ENCODE peak calls at places on chromosome 2, in six cellular contexts. B is right atrium auricular region, P is GM12865, W is mammary epithelial cell, V is ovary, C is astrocyte of the cerebellum. G is an unnamed sample.

GRCh38 chr2:240435457-240435954 is at the start of gene GPC1:
- DNase-seq in B (no peak), P (peak; percentile 72), W (peak; percentile 83), V (peak; percentile 84), C (peak; percentile 22), G (peak; percentile 64)

GRCh38 chr2:127001751-127002150 is 103.1 kb downstream of the TEX51 start:
- DNase-seq in B (no peak), P (no peak), W (no peak), V (no peak), C (no peak), G (no peak)

GRCh38 chr2:96537066-96537733 is 648 bp downstream of the ARID5A start:
- DNase-seq in B (peak; percentile 80), P (peak; percentile 97), W (peak; percentile 70), V (peak; percentile 70), C (peak; percentile 24), G (peak; percentile 91)

GRCh38 chr2:216371756-216372702 is at the start of gene MARCHF4:
- DNase-seq in B (peak; percentile 65), P (no peak), W (peak; percentile 89), V (peak; percentile 91), C (peak; percentile 60), G (peak; percentile 51)

GRCh38 chr2:70919672-70920366 is 15.9 kb upstream of the ATP6V1B1 start:
- DNase-seq in B (peak; percentile 85), P (peak; percentile 72), W (peak; percentile 60), V (peak; percentile 77), C (peak; percentile 46), G (peak; percentile 33)

GRCh38 chr2:109558076-109558882 is 55.5 kb downstream of the SEPTIN10 start:
- DNase-seq in B (no peak), P (no peak), W (peak; percentile 81), V (no peak), C (peak; percentile 26), G (no peak)

GRCh38 chr2:202687276-202687675 is 52.5 kb downstream of the FAM117B start:
- DNase-seq in B (no peak), P (no peak), W (no peak), V (no peak), C (no peak), G (no peak)

GRCh38 chr2:30273574-30273929 is 42.2 kb downstream of the LBH start:
- DNase-seq in B (no peak), P (no peak), W (no peak), V (no peak), C (no peak), G (no peak)

GRCh38 chr2:101698419-101699190 is 1.1 kb downstream of the MAP4K4 start:
- DNase-seq in B (no peak), P (no peak), W (no peak), V (no peak), C (no peak), G (no peak)

GRCh38 chr2:239341146-239341732 is 59.6 kb downstream of the HDAC4 start:
- DNase-seq in B (no peak), P (no peak), W (no peak), V (no peak), C (no peak), G (no peak)

GRCh38 chr2:109185338-109185737 is 56.3 kb downstream of the SH3RF3 start:
- DNase-seq in B (no peak), P (no peak), W (peak; percentile 41), V (no peak), C (no peak), G (no peak)

GRCh38 chr2:19786408-19787058 is 115.2 kb downstream of the TTC32 start:
- DNase-seq in B (no peak), P (peak; percentile 24), W (peak; percentile 59), V (no peak), C (no peak), G (no peak)

GRCh38 chr2:182907081-182907830 is 40.8 kb upstream of the FRZB start:
- DNase-seq in B (no peak), P (no peak), W (no peak), V (no peak), C (peak; percentile 79), G (no peak)

GRCh38 chr2:9545502-9545901 is 10.1 kb downstream of the ADAM17 start:
- DNase-seq in B (no peak), P (no peak), W (no peak), V (no peak), C (no peak), G (no peak)

GRCh38 chr2:3461781-3462492 is 57.4 kb downstream of the ADI1 start:
- DNase-seq in B (no peak), P (peak; percentile 82), W (peak; percentile 29), V (no peak), C (peak; percentile 55), G (peak; percentile 43)

GRCh38 chr2:181264436-181264835 is 192.8 kb upstream of the ITGA4 start:
- DNase-seq in B (no peak), P (no peak), W (no peak), V (no peak), C (no peak), G (no peak)

GRCh38 chr2:9086465-9086864 is 83.0 kb upstream of the MBOAT2 start:
- DNase-seq in B (peak; percentile 57), P (no peak), W (no peak), V (no peak), C (no peak), G (no peak)

GRCh38 chr2:221635949-221636348 is 63.8 kb upstream of the EPHA4 start:
- DNase-seq in B (no peak), P (no peak), W (no peak), V (no peak), C (no peak), G (no peak)

GRCh38 chr2:190809139-190809764 is 71.4 kb upstream of the GLS start:
- DNase-seq in B (no peak), P (no peak), W (peak; percentile 13), V (no peak), C (no peak), G (no peak)

GRCh38 chr2:143776531-143776930 is 647.3 kb downstream of the ARHGAP15 start:
- DNase-seq in B (no peak), P (no peak), W (no peak), V (no peak), C (no peak), G (no peak)

GRCh38 chr2:195304310-195304709 is 352.7 kb upstream of the SLC39A10 start:
- DNase-seq in B (no peak), P (peak; percentile 37), W (peak; percentile 15), V (no peak), C (no peak), G (no peak)

GRCh38 chr2:128473175-128474013 is 154.7 kb upstream of the HS6ST1 start:
- DNase-seq in B (peak; percentile 64), P (peak; percentile 38), W (no peak), V (no peak), C (peak; percentile 12), G (peak; percentile 63)
- H3K4me3 ChIP-seq in B (no peak overlapping the region), P (no peak overlapping the region), W (no peak overlapping the region), V (no peak overlapping the region), C (no peak overlapping the region), G (no peak overlapping the region)

GRCh38 chr2:63843093-63843492 is 1.4 kb downstream of the UGP2 start:
- DNase-seq in B (no peak), P (no peak), W (no peak), V (no peak), C (no peak), G (no peak)
- H3K4me3 ChIP-seq in B (peak overlapping the region; percentile 85), P (peak overlapping the region; percentile 77), W (peak overlapping the region; percentile 99), V (peak overlapping the region; percentile 92), C (peak overlapping the region; percentile 82), G (peak overlapping the region; percentile 91)

GRCh38 chr2:63047193-63047533 is 3.5 kb upstream of the OTX1 start:
- DNase-seq in B (no peak), P (no peak), W (no peak), V (no peak), C (no peak), G (no peak)

GRCh38 chr2:63050186-63050915 is at the start of gene OTX1:
- DNase-seq in B (no peak), P (peak; percentile 90), W (peak; percentile 86), V (peak; percentile 66), C (no peak), G (peak; percentile 85)

GRCh38 chr2:63047534-63048281 is 2.9 kb upstream of the OTX1 start:
- DNase-seq in B (no peak), P (no peak), W (no peak), V (no peak), C (no peak), G (peak; percentile 32)

GRCh38 chr2:63049291-63050185 is 1.1 kb upstream of the OTX1 start:
- DNase-seq in B (no peak), P (no peak), W (no peak), V (peak; percentile 34), C (no peak), G (peak; percentile 31)

DNA sequence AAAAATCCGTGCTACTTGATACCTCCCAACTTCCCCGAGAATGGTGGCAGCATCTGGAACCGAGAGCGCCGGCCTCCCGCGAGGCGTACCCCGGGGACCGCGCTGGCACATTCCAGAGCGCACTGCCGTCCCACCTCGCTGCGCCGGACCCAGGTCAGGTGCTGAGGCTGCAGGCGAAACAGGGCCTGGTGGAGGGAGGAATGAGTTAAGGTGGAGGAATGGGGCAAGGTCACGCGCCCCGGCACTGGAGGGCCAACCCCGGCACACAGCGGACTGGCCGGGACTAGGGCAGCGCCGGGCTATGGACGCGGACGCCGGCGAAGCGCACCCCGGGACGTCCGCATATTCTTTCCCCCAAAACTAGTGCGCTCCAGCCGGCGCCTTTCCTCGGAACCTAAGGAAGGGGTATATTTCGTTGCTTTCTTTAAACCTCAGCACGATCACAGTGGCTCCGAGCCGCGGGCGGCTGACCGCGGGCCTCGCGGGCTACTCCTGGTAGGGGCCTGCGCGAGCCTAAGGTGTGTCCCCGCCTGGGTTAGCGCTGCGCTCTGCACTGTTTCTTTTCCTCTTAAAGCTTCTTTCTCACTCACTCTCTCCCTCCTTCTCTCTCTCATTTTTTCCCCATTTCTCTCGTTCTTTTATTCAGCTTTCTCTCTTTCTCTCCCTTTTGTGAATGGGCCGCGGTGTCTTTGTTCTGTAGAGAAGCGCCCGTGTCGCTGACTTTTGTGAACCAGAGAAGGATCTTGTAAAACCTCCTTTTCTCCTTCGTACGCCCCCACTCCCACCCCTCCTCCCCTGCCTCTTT is 2.1 kb upstream of the OTX1 start:
- DNase-seq in B (no peak), P (no peak), W (no peak), V (no peak), C (no peak), G (peak; percentile 41)
- H3K4me3 ChIP-seq in B (no peak overlapping the region), P (no peak overlapping the region), W (no peak overlapping the region), V (no peak overlapping the region), C (no peak overlapping the region), G (no peak overlapping the region)

GRCh38 chr2:199943373-199943772 is 11.9 kb downstream of the TYW5 start:
- DNase-seq in B (no peak), P (no peak), W (no peak), V (no peak), C (no peak), G (no peak)
- H3K4me3 ChIP-seq in B (no peak overlapping the region), P (no peak overlapping the region), W (no peak overlapping the region), V (no peak overlapping the region), C (no peak overlapping the region), G (no peak overlapping the region)

G was measured in GM06990.